ENCODE peak calls at places on chromosomes 6 and 20, in five cellular contexts. G is IMR-90, H is K562, V is H9, B is DND-41. N is an unnamed sample. For H3K4me1, the result is how much of the 10 kb centered on the place peaks cover.

GRCh38 chr6:132122176-132122575 is 171.0 kb upstream of the CCN2 start:
- DNase-seq in G (no peak), H (no peak), V (no peak), B (no peak), N (no peak)

GRCh38 chr6:48141975-48142374 is 31.0 kb upstream of the PTCHD4 start:
- DNase-seq in G (no peak), H (no peak), V (no peak), B (no peak), N (no peak)

GRCh38 chr6:144395014-144395413 is 109.9 kb downstream of the UTRN start:
- DNase-seq in G (peak), H (no peak), V (no peak), B (no peak), N (no peak)

GRCh38 chr6:44272999-44273566 is 2.8 kb downstream of the TMEM151B start:
- DNase-seq in G (no peak), H (no peak), V (no peak), B (no peak), N (no peak)

GRCh38 chr6:10852281-10852965 is 14.1 kb upstream of the MAK start:
- DNase-seq in G (no peak), H (no peak), V (no peak), B (no peak), N (no peak)

GRCh38 chr6:41040911-41041536 is 1.2 kb upstream of the TSPO2 start:
- DNase-seq in G (no peak), H (no peak), V (no peak), B (no peak), N (no peak)

GRCh38 chr6:153031335-153031955 is 28.9 kb upstream of the MTRF1L start:
- DNase-seq in G (peak), H (no peak), V (no peak), B (no peak), N (no peak)

GRCh38 chr20:38764563-38765355 is 16.5 kb downstream of the ACTR5 start:
- DNase-seq in G (peak), H (peak), V (no peak), B (no peak), N (no peak)

GRCh38 chr6:160455484-160456213 is 107.5 kb downstream of the SLC22A3 start:
- DNase-seq in G (peak), H (peak), V (peak), B (peak), N (peak)

GRCh38 chr6:138454976-138455706 is 44.2 kb downstream of the NHSL1 start:
- DNase-seq in G (no peak), H (peak), V (no peak), B (peak), N (no peak)

GRCh38 chr6:119349341-119350201 is at the start of gene MAN1A1:
- DNase-seq in G (peak), H (peak), V (peak), B (peak), N (peak)

GRCh38 chr6:20769651-20770050 is 235.4 kb downstream of the CDKAL1 start:
- DNase-seq in G (no peak), H (no peak), V (no peak), B (no peak), N (no peak)

GRCh38 chr6:14066782-14067406 is 50.7 kb upstream of the CD83 start:
- DNase-seq in G (peak), H (peak), V (no peak), B (peak), N (peak)

GRCh38 chr6:118750143-118750542 is 98.8 kb upstream of the CEP85L start:
- DNase-seq in G (no peak), H (no peak), V (no peak), B (no peak), N (no peak)

GRCh38 chr6:145028144-145028818 is 707.0 kb downstream of the EPM2A start:
- DNase-seq in G (peak), H (peak), V (no peak), B (peak), N (peak)

GRCh38 chr20:62876826-62877728 is 15.5 kb upstream of the TCFL5 start:
- DNase-seq in G (no peak), H (no peak), V (peak), B (no peak), N (no peak)

GRCh38 chr6:152399409-152399808 is 237.8 kb downstream of the SYNE1 start:
- DNase-seq in G (peak), H (no peak), V (no peak), B (no peak), N (no peak)

GRCh38 chr20:15039088-15039762 is 701.8 kb upstream of the FLRT3 start:
- DNase-seq in G (no peak), H (no peak), V (no peak), B (no peak), N (no peak)

GRCh38 chr6:162344935-162345599 is 382.5 kb downstream of the PRKN start:
- DNase-seq in G (no peak), H (no peak), V (no peak), B (no peak), N (no peak)

GRCh38 chr6:45965787-45966186 is 49.9 kb downstream of the CLIC5 start:
- DNase-seq in G (peak), H (no peak), V (no peak), B (no peak), N (no peak)

GRCh38 chr20:9407805-9408421 is 106.5 kb upstream of the LAMP5 start:
- DNase-seq in G (peak), H (peak), V (peak), B (peak), N (peak)

GRCh38 chr20:19786311-19786710 is 28.3 kb downstream of the RIN2 start:
- DNase-seq in G (peak), H (no peak), V (peak), B (no peak), N (no peak)

GRCh38 chr20:48463916-48464315 is 363.9 kb downstream of the PREX1 start:
- DNase-seq in G (peak), H (no peak), V (no peak), B (no peak), N (no peak)

GRCh38 chr6:106134906-106135634 is 48.9 kb downstream of the PRDM1 start:
- DNase-seq in G (no peak), H (peak), V (no peak), B (no peak), N (no peak)

GRCh38 chr20:63314015-63314471 is 21.1 kb downstream of the COL20A1 start:
- DNase-seq in G (no peak), H (no peak), V (no peak), B (no peak), N (no peak)

GRCh38 chr20:13687827-13688226 is 49.1 kb upstream of the TASP1 start:
- DNase-seq in G (no peak), H (no peak), V (no peak), B (no peak), N (no peak)

GRCh38 chr20:61991476-61991875 is 74.2 kb downstream of the TAF4 start:
- DNase-seq in G (no peak), H (no peak), V (no peak), B (no peak), N (no peak)

GRCh38 chr6:166772518-166772917 is 145.5 kb upstream of the RPS6KA2 start:
- DNase-seq in G (no peak), H (peak), V (peak), B (no peak), N (no peak)

GRCh38 chr20:8646026-8646425 is 422.9 kb upstream of the PLCB4 start:
- DNase-seq in G (peak), H (no peak), V (no peak), B (no peak), N (no peak)

GRCh38 chr6:23531666-23532065 is 594.3 kb upstream of the NRSN1 start:
- DNase-seq in G (no peak), H (no peak), V (no peak), B (no peak), N (no peak)

GRCh38 chr20:41654292-41654691 is 36.1 kb upstream of the CHD6 start:
- DNase-seq in G (no peak), H (no peak), V (no peak), B (no peak), N (no peak)

GRCh38 chr6:33413200-33413599 is 2.4 kb downstream of the PHF1 start:
- DNase-seq in G (no peak), H (no peak), V (no peak), B (no peak), N (no peak)

GRCh38 chr6:24273471-24273870 is 84.4 kb downstream of the DCDC2 start:
- DNase-seq in G (peak), H (no peak), V (no peak), B (no peak), N (no peak)

GRCh38 chr20:24785141-24785924 is 163.7 kb upstream of the CST7 start:
- DNase-seq in G (peak), H (no peak), V (no peak), B (no peak), N (no peak)

GRCh38 chr6:97215157-97215769 is 67.8 kb downstream of the MMS22L start:
- DNase-seq in G (peak), H (peak), V (peak), B (peak), N (no peak)

GRCh38 chr20:46260480-46260879 is 47.8 kb downstream of the CDH22 start:
- DNase-seq in G (no peak), H (no peak), V (no peak), B (no peak), N (no peak)

GRCh38 chr6:18343741-18344140 is 43.4 kb upstream of the RNF144B start:
- DNase-seq in G (peak), H (no peak), V (no peak), B (no peak), N (no peak)

GRCh38 chr6:108597601-108598315 is 37.0 kb downstream of the FOXO3 start:
- DNase-seq in G (peak), H (no peak), V (no peak), B (no peak), N (peak)
- H3K4me1 ChIP-seq in G (under half), H (under half), V (under half), B (under half), N (half or more)

GRCh38 chr6:27374824-27375612 is 13.5 kb upstream of the ZNF391 start:
- DNase-seq in G (peak), H (peak), V (peak), B (no peak), N (peak)
- H3K9ac ChIP-seq in G (no peak), H (peak), V (no peak), B (no peak), N (peak)

GRCh38 chr6:15310680-15311079 is 64.8 kb downstream of the JARID2 start:
- DNase-seq in G (no peak), H (no peak), V (no peak), B (no peak), N (no peak)

GRCh38 chr6:15309611-15310283 is 63.9 kb downstream of the JARID2 start:
- DNase-seq in G (no peak), H (no peak), V (no peak), B (no peak), N (no peak)

GRCh38 chr6:15313367-15313766 is 67.5 kb downstream of the JARID2 start:
- DNase-seq in G (no peak), H (no peak), V (no peak), B (no peak), N (no peak)

GRCh38 chr6:15308445-15309213 is 62.8 kb downstream of the JARID2 start:
- DNase-seq in G (peak), H (no peak), V (no peak), B (no peak), N (no peak)

DNA sequence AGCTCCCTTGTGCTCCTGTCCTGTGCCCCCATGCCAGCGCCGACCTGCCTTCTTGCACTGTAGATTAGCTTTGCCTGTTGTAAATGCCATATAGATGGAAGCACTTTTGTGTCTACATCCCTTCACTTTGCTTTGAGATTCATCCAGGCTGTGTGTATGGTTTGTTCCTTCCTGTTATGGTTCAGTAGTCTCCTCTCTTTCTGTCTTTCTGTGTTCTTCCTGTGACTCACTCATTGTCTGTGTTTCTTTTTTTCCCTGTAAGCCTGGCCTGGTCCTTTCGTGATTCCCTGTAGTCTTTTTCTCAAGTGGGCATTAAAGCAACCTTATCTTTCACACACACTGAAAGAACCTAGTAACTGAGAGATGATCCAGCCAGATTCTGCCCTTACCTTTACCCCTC is 66.6 kb downstream of the JARID2 start:
- DNase-seq in G (peak), H (no peak), V (no peak), B (no peak), N (no peak)
- H3K4me1 ChIP-seq in G (under half), H (under half), V (under half), B (under half), N (under half)

DNA sequence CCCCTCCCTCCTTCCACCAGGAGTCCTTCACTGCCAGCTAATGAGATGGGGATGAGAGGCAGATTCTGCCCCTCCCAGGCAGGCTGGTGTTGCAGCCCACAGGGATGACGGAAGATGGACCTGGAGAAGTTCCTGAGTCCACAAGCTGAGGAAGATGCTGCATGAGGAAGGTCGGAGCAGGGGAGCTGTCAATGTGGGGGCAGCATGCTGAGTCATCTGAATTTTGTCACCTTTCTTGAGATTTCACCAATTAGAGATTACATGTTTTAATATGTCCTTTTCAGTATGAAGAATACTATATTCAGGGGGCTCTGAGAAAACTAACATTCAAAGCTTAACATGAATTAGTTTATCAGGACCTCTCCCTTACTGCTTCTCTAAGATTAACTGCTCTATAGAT is 112.1 kb downstream of the DTNBP1 start:
- DNase-seq in G (no peak), H (no peak), V (no peak), B (no peak), N (no peak)
- H3K9ac ChIP-seq in G (no peak), H (no peak), V (no peak), B (no peak), N (no peak)

N was measured in MM.1S.